ENCODE peak calls at places on chromosomes 12 and 14, in ten cellular contexts. L is neural progenitor cell; M is psoas muscle; A is effector memory CD4-positive, alpha-beta T cell; J is lower leg skin; V is MG63; D is astrocyte of the spinal cord; N is fibroblast of lung; B is aorta; H is BE2C. R is an unnamed sample.

GRCh38 chr12:66552753-66553152 is 126.1 kb downstream of the GRIP1 start:
- DNase-seq in M (no peak), L (no peak), V (no peak), B (no peak), D (no peak), A (no peak), N (no peak), H (no peak), J (no peak), R (no peak)

GRCh38 chr14:59333235-59333634 is 131.9 kb downstream of the GPR135 start:
- DNase-seq in H (no peak), V (no peak), M (no peak), B (no peak), D (no peak), A (no peak), L (no peak), J (no peak), N (no peak), R (no peak)

GRCh38 chr14:24139272-24139934 is 2.0 kb downstream of the EMC9 start:
- DNase-seq in M (no peak), L (no peak), B (peak), H (no peak), J (no peak), D (no peak), V (no peak), A (no peak), N (no peak), R (no peak)

GRCh38 chr12:32499048-32499447 is 99.7 kb downstream of the FGD4 start:
- DNase-seq in A (no peak), H (no peak), V (no peak), B (no peak), D (no peak), J (no peak), L (no peak), N (no peak), M (no peak), R (no peak)

GRCh38 chr12:50708619-50709018 is 55.3 kb upstream of the ATF1 start:
- DNase-seq in V (no peak), M (no peak), N (no peak), L (no peak), J (no peak), H (no peak), B (no peak), D (no peak), A (no peak), R (no peak)

GRCh38 chr14:22671622-22672021 is 27.5 kb upstream of the OR6J1 start:
- DNase-seq in B (no peak), V (no peak), L (no peak), M (no peak), J (no peak), A (no peak), N (no peak), H (no peak), D (no peak), R (no peak)

GRCh38 chr12:98758331-98758730 is 113.2 kb downstream of the APAF1 start:
- DNase-seq in N (no peak), J (no peak), A (no peak), L (no peak), M (no peak), B (peak), V (peak), H (no peak), D (peak), R (peak)

GRCh38 chr14:20386276-20386855 is 26.9 kb downstream of the TEP1 start:
- DNase-seq in D (no peak), L (no peak), V (no peak), B (no peak), M (no peak), J (no peak), H (no peak), N (no peak), A (no peak), R (no peak)

GRCh38 chr14:90451443-90451842 is 54.6 kb downstream of the CALM1 start:
- DNase-seq in L (no peak), V (no peak), A (no peak), J (no peak), D (no peak), M (no peak), N (no peak), H (peak), B (no peak), R (no peak)

GRCh38 chr14:91119556-91120311 is 5.9 kb downstream of the DGLUCY start:
- DNase-seq in J (no peak), A (no peak), M (peak), N (peak), D (peak), B (no peak), L (no peak), H (no peak), V (peak), R (no peak)

GRCh38 chr12:53211476-53212381 is 4.7 kb upstream of the ITGB7 start:
- DNase-seq in M (no peak), B (no peak), H (peak), D (no peak), J (no peak), A (no peak), L (peak), N (no peak), V (no peak), R (no peak)

GRCh38 chr12:59847127-59847526 is 251.3 kb downstream of the SLC16A7 start:
- DNase-seq in B (no peak), V (no peak), H (no peak), J (no peak), A (no peak), M (no peak), N (no peak), D (no peak), L (no peak), R (no peak)

DNA sequence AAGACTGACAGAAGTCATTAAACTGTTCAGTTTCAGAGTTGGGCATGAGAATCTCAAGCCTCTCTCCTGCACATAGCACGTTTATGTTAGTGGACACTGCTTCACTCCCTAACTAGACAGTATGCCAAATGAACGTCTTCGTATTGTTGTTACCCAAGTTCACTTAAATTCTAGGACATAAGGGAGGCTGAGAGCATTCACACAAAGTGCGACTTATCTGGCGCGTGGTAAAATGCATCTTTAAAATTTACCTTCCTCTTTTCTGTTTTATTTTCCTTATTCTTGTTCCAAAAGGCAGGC is 166.3 kb downstream of the AKAP6 start:
- DNase-seq in J (no peak), A (no peak), V (no peak), B (no peak), H (no peak), L (no peak), N (no peak), M (no peak), D (no peak), R (no peak)
- H3K4me3 ChIP-seq in J (no peak), A (no peak), V (no peak), B (peak), H (no peak), L (no peak), N (no peak), M (peak), D (no peak), R (peak)

GRCh38 chr12:2264622-2265306 is 212.0 kb downstream of the CACNA1C start:
- DNase-seq in V (peak), D (peak), L (no peak), A (no peak), H (no peak), J (no peak), N (peak), B (no peak), M (peak), R (no peak)
- H3K4me3 ChIP-seq in V (no peak), D (no peak), L (no peak), A (no peak), H (no peak), J (no peak), N (no peak), B (no peak), M (no peak), R (no peak)

GRCh38 chr14:88604213-88604612 is 41.4 kb downstream of the ZC3H14 start:
- DNase-seq in V (no peak), J (no peak), A (no peak), M (no peak), B (no peak), L (peak), H (no peak), N (no peak), D (no peak), R (no peak)
- H3K4me3 ChIP-seq in V (no peak), J (no peak), A (no peak), M (no peak), B (no peak), L (no peak), H (no peak), N (no peak), D (no peak), R (no peak)

DNA sequence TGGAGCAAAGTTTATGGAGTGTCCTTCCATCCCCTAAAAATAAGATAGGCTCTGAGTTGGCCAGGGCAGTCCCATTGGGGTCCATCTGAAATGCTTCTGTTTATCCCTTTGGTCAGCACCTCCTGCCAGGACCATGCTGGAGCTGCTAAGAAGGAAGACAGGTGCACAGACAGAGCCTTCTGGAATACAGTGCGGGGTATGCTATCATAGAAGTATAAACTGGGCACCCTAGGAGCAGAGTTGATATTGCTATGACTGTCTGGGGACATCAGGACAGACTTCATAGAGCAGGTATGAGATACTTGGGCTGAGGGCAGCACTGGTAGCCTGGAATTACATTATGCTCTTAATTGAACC is 170.4 kb upstream of the HIF1A start:
- DNase-seq in M (no peak), A (no peak), V (no peak), N (no peak), H (no peak), L (no peak), B (no peak), J (no peak), D (no peak), R (no peak)
- H3K4me3 ChIP-seq in M (no peak), A (no peak), V (no peak), N (no peak), H (no peak), L (no peak), B (no peak), J (no peak), D (no peak), R (no peak)

DNA sequence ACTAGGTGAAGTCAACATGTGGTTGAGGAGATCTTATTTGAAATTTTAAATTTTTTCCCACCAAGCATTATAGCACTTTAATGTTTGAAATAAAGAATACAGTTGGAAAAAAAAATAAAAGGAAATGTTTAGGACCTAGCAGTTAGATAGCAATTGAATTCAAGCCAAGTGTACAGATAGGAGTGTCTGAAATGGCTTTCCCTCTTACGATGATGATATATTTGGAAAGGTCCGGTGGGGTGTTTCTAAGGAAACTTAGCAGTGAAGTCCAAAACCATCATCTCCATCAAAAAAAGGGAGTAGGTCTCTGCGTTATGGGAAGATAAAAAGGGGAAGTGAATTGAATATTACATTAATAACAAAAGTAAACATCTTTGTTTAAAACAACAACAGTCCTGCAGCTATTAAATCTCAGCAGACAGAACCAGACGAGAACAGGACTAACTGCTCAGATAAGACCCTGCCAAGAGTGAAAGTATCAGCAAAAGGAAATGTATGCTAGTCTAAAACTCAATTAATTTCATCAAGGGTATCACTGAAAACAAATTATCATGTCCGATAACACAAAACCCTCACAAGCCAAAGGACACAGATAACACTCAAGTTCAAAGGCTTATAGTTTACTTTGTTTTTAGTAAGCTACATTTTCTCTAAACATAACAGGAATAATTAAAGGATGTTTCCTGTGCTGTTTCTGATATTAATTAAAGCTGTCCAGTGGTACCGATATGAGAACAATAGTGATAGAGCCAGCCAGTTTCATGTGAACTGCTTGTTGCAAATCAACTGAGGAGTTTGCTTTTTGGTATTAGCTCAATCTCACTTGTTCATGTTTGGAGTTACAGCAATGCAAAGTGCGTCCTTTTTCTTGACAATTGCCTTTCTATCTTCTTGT is 241.9 kb downstream of the BMP4 start:
- DNase-seq in V (no peak), N (no peak), A (no peak), B (no peak), M (no peak), J (no peak), D (no peak), H (no peak), L (no peak), R (no peak)
- H3K4me3 ChIP-seq in V (no peak), N (peak), A (no peak), B (no peak), M (peak), J (no peak), D (no peak), H (no peak), L (no peak), R (no peak)

DNA sequence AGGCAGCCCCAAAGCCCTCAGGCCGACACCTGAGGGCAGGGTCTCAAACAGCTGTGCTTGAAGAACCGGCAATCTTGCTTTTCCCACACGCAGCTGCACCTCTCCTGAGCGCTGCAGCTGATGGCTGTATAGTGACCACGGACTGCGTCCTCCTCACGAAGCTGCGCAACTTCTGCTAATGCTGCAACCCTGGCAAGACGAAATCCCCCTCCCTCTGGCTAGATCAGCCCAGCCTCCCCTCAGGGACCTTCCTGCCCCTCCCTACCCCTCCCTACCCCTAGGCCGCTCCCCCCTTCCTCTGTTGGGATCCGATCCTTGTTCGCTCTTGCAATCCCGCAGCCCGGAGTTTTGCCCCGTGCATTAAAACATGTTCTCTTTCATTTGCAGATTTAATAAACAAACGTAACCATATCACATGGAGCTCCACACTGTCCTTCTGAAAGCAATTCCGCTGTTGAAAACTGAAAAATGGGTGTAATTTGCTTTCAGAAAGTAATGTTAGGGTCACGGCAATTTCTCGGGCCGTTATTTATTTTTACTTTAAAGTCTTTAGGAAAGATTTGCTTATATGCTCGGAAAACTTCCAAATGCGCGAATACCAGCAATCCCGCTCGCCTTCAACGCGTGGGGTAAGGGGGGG is 4.8 kb upstream of the PAX9 start:
- DNase-seq in L (peak), M (peak), J (no peak), D (no peak), N (peak), A (no peak), V (no peak), B (no peak), H (no peak), R (no peak)
- H3K4me3 ChIP-seq in L (peak), M (peak), J (no peak), D (peak), N (no peak), A (no peak), V (no peak), B (no peak), H (no peak), R (peak)

GRCh38 chr12:104958946-104959841 is 1.1 kb upstream of the SLC41A2 start:
- DNase-seq in L (no peak), B (no peak), V (peak), D (peak), J (no peak), A (no peak), N (peak), H (no peak), M (no peak), R (no peak)

GRCh38 chr12:104960464-104960863 is 2.4 kb upstream of the SLC41A2 start:
- DNase-seq in A (no peak), L (no peak), M (no peak), D (no peak), H (no peak), J (no peak), V (no peak), N (no peak), B (no peak), R (no peak)

GRCh38 chr12:104957388-104958008 is 592 bp downstream of the SLC41A2 start:
- DNase-seq in V (peak), L (no peak), J (no peak), N (no peak), H (no peak), B (no peak), A (no peak), D (no peak), M (no peak), R (no peak)

GRCh38 chr12:104956870-104957301 is 1.2 kb downstream of the SLC41A2 start:
- DNase-seq in L (no peak), M (no peak), J (no peak), H (no peak), B (no peak), V (no peak), N (peak), D (no peak), A (no peak), R (no peak)

DNA sequence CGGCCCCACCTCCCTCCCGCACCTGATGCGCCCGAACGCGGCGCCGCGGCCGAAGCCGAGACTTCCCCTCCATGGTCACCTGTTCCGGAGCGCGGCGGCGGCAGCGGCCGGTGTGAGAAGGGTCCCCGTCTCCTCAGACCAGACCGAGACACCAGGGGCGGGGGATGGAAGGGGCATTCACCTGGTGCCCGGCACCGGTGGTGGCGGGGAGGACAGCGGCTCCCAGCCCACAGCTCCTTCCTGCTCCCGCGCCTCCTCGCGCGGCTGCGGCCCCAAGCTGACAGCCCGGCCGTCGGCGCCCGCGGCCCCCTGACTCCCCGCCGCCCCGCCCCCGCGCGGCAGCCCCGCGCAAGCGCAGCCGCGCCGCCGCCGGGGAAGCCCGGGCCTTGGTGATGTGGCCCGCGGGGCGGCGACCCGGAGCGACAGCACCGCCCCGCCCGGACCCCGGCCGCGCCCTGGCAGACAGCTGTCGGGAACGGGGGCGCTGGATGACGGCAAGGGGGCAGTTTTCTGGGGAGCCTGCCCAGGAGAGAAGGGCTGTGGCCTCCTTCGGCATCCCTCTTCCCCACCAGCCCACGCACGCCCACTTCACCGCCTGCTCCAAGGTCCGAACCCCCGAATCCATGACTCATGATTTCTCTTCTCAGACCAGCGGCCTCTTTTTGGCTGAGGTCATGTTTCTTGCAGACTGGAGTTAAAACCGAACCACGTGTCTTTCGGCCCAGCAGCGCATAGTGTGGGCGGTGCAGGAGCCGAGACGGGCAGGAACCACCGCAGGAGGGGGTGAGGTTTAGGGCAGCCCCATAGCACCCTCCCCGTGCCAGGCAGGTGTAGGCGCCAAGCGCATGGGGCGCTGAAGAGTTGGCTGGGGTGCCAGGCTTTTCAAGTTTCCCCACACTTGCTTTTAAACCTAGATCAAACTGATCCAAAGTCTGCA is at the start of gene SLC41A2:
- DNase-seq in H (peak), M (peak), B (peak), A (peak), N (peak), J (peak), D (peak), L (peak), V (peak), R (peak)
- H3K4me3 ChIP-seq in H (peak), M (peak), B (peak), A (peak), N (peak), J (peak), D (peak), L (peak), V (peak), R (peak)

R was measured in dorsolateral prefrontal cortex.